ENCODE peak calls at places on chromosome 1, in eight cellular contexts. G is adrenal gland, E is neural progenitor cell, D is endodermal cell, Y is mammary epithelial cell, C is prostate gland, M is colonic mucosa, U is thoracic aorta. B is an unnamed sample. For H3K9me3, the result is how much of the 10 kb centered on the place peaks cover.

GRCh38 chr1:47527653-47528272 is 89.9 kb downstream of the FOXD2 start:
- DNase-seq in E (peak), M (peak), D (peak), Y (peak), G (no peak), U (no peak), C (no peak), B (peak)

GRCh38 chr1:58899581-58900271 is 115.9 kb upstream of the JUN start:
- DNase-seq in E (no peak), C (no peak), Y (no peak), U (no peak), M (peak), G (no peak), D (no peak), B (no peak)

GRCh38 chr1:202821467-202821866 is 10.7 kb downstream of the PCAT6 start:
- DNase-seq in U (no peak), G (no peak), Y (peak), C (no peak), D (no peak), M (no peak), E (no peak), B (no peak)

GRCh38 chr1:89546082-89546889 is 21.7 kb downstream of the LRRC8B start:
- DNase-seq in U (no peak), Y (peak), M (no peak), G (peak), D (no peak), C (peak), E (no peak), B (no peak)

GRCh38 chr1:47629201-47629600 is 191.4 kb downstream of the FOXD2 start:
- DNase-seq in E (no peak), M (no peak), U (no peak), G (no peak), D (peak), C (no peak), Y (no peak), B (no peak)

GRCh38 chr1:80462006-80462405 is 1338.7 kb upstream of the ADGRL2 start:
- DNase-seq in G (no peak), M (no peak), Y (no peak), C (no peak), E (no peak), D (no peak), U (no peak), B (no peak)

GRCh38 chr1:168585191-168585590 is 8.8 kb downstream of the XCL1 start:
- DNase-seq in M (no peak), U (no peak), G (no peak), Y (peak), D (no peak), C (no peak), E (no peak), B (no peak)

GRCh38 chr1:181221078-181221477 is 132.6 kb downstream of the IER5 start:
- DNase-seq in C (no peak), G (no peak), M (no peak), E (no peak), D (no peak), Y (no peak), U (no peak), B (no peak)

GRCh38 chr1:46798820-46799219 is at the start of gene CYP4B1:
- DNase-seq in U (no peak), C (peak), Y (no peak), D (no peak), G (peak), M (peak), E (no peak), B (peak)

GRCh38 chr1:201756411-201756810 is 72.5 kb upstream of the IPO9 start:
- DNase-seq in U (no peak), G (no peak), M (no peak), Y (no peak), E (no peak), D (no peak), C (no peak), B (no peak)

GRCh38 chr1:20711285-20712209 is 6.3 kb downstream of the KIF17 start:
- DNase-seq in C (no peak), M (no peak), G (no peak), D (no peak), U (no peak), Y (no peak), E (peak), B (no peak)

GRCh38 chr1:154546264-154547043 is 12.0 kb downstream of the UBE2Q1 start:
- DNase-seq in E (peak), U (no peak), D (peak), G (peak), M (peak), Y (peak), C (no peak), B (peak)

GRCh38 chr1:83839566-83840173 is 159.3 kb downstream of the TTLL7 start:
- DNase-seq in Y (peak), M (no peak), E (no peak), C (no peak), D (no peak), U (no peak), G (no peak), B (no peak)

GRCh38 chr1:58824753-58825389 is 41.0 kb upstream of the JUN start:
- DNase-seq in Y (no peak), E (no peak), M (peak), D (no peak), C (no peak), G (no peak), U (no peak), B (peak)

GRCh38 chr1:235127203-235127602 is 1.4 kb downstream of the TOMM20 start:
- DNase-seq in G (no peak), U (no peak), E (no peak), C (no peak), D (no peak), Y (peak), M (no peak), B (no peak)

GRCh38 chr1:10538608-10539355 is 64.0 kb downstream of the PEX14 start:
- DNase-seq in C (no peak), U (no peak), D (no peak), G (no peak), M (no peak), E (no peak), Y (no peak), B (no peak)

GRCh38 chr1:76254165-76255043 is 179.9 kb downstream of the ST6GALNAC3 start:
- DNase-seq in U (no peak), D (no peak), Y (no peak), E (no peak), G (no peak), M (no peak), C (no peak), B (no peak)

GRCh38 chr1:72781038-72781437 is 498.7 kb upstream of the NEGR1 start:
- DNase-seq in U (no peak), M (no peak), Y (no peak), C (no peak), E (no peak), G (no peak), D (no peak), B (no peak)

GRCh38 chr1:37574834-37575479 is 18.2 kb downstream of the DNALI1 start:
- DNase-seq in U (no peak), M (no peak), E (no peak), Y (peak), D (no peak), C (no peak), G (no peak), B (no peak)

GRCh38 chr1:64861611-64862010 is 104.7 kb downstream of the JAK1 start:
- DNase-seq in G (peak), U (no peak), D (peak), Y (no peak), C (no peak), E (peak), M (no peak), B (peak)

GRCh38 chr1:208977861-208978260 is 605.7 kb upstream of the CAMK1G start:
- DNase-seq in D (no peak), M (no peak), Y (peak), U (no peak), C (no peak), E (no peak), G (no peak), B (no peak)

GRCh38 chr1:80349218-80349617 is 1342.7 kb upstream of the ADGRL4 start:
- DNase-seq in M (no peak), U (no peak), D (peak), C (no peak), E (peak), Y (no peak), G (no peak), B (no peak)

GRCh38 chr1:22830131-22830566 is 119.5 kb downstream of the EPHB2 start:
- DNase-seq in E (no peak), C (no peak), D (no peak), Y (peak), G (no peak), M (no peak), U (no peak), B (no peak)

GRCh38 chr1:214515544-214516433 is 35.6 kb downstream of the PTPN14 start:
- DNase-seq in E (no peak), Y (no peak), M (no peak), C (no peak), U (no peak), G (no peak), D (no peak), B (no peak)

GRCh38 chr1:1157426-1157913 is 16.2 kb upstream of the TTLL10 start:
- DNase-seq in D (peak), Y (peak), M (peak), E (peak), C (peak), U (peak), G (peak), B (peak)

GRCh38 chr1:246219508-246220030 is 287.5 kb downstream of the SMYD3 start:
- DNase-seq in G (no peak), Y (peak), C (no peak), E (peak), U (no peak), M (no peak), D (peak), B (no peak)

GRCh38 chr1:206508130-206508884 is 976 bp downstream of the RASSF5 start:
- DNase-seq in D (no peak), C (no peak), M (no peak), U (no peak), E (no peak), Y (no peak), G (no peak), B (no peak)

GRCh38 chr1:160365325-160365724 is 1.5 kb upstream of the NHLH1 start:
- DNase-seq in G (no peak), C (no peak), D (no peak), U (no peak), Y (no peak), E (no peak), M (no peak), B (no peak)

GRCh38 chr1:206809504-206810084 is 37.3 kb upstream of the IL10 start:
- DNase-seq in E (peak), M (peak), Y (peak), G (peak), D (peak), C (peak), U (no peak), B (no peak)

GRCh38 chr1:81259620-81260411 is 540.9 kb upstream of the ADGRL2 start:
- DNase-seq in D (no peak), C (no peak), E (no peak), U (no peak), G (no peak), Y (no peak), M (no peak), B (no peak)

GRCh38 chr1:90133133-90133532 is 138.2 kb downstream of the ZNF326 start:
- DNase-seq in M (peak), Y (peak), G (peak), C (no peak), D (peak), U (no peak), E (peak), B (peak)

GRCh38 chr1:114154963-114155322 is 1.3 kb upstream of the SYT6 start:
- DNase-seq in C (no peak), M (no peak), D (peak), E (peak), G (no peak), U (no peak), Y (peak), B (no peak)

GRCh38 chr1:218339267-218339831 is 5.8 kb upstream of the TGFB2 start:
- DNase-seq in Y (peak), U (no peak), M (no peak), E (peak), C (no peak), D (no peak), G (no peak), B (no peak)

GRCh38 chr1:172286629-172287076 is 133.8 kb upstream of the C1orf105 start:
- DNase-seq in D (no peak), C (no peak), U (no peak), Y (peak), G (peak), E (no peak), M (no peak), B (no peak)
- TF ChIP-seq CTCF in D (no peak), C (no peak), U (no peak), Y (no peak), G (no peak), E (no peak), M (no peak), B (no peak)

GRCh38 chr1:26541816-26542711 is 12.5 kb downstream of the RPS6KA1 start:
- DNase-seq in D (peak), M (peak), U (peak), Y (peak), E (peak), G (peak), C (peak), B (peak)

GRCh38 chr1:26539722-26540121 is 10.2 kb downstream of the RPS6KA1 start:
- DNase-seq in C (no peak), U (no peak), D (no peak), Y (no peak), G (no peak), M (no peak), E (no peak), B (no peak)

GRCh38 chr1:26541431-26541815 is 11.9 kb downstream of the RPS6KA1 start:
- DNase-seq in C (no peak), Y (no peak), U (no peak), G (no peak), M (no peak), D (no peak), E (no peak), B (no peak)

GRCh38 chr1:26538480-26539412 is 9.2 kb downstream of the RPS6KA1 start:
- DNase-seq in G (peak), C (peak), U (no peak), D (peak), M (peak), E (peak), Y (peak), B (peak)

GRCh38 chr1:26540346-26540745 is 10.8 kb downstream of the RPS6KA1 start:
- DNase-seq in G (no peak), Y (no peak), C (no peak), E (no peak), U (no peak), M (no peak), D (no peak), B (no peak)
- H3K27ac ChIP-seq in G (peak), Y (no peak), C (no peak), E (no peak), U (no peak), M (peak), D (no peak), B (peak)

GRCh38 chr1:152247316-152247715 is 23.3 kb upstream of the HRNR start:
- DNase-seq in M (no peak), G (no peak), U (no peak), C (no peak), Y (no peak), E (no peak), D (no peak), B (no peak)

GRCh38 chr1:152244576-152244975 is 20.6 kb upstream of the HRNR start:
- DNase-seq in D (no peak), U (no peak), C (no peak), Y (peak), G (no peak), E (no peak), M (no peak), B (no peak)
- H3K9me3 ChIP-seq in D (half or more), U (under half), C (under half), Y (under half), G (under half), E (under half), M (under half), B (under half)

DNA sequence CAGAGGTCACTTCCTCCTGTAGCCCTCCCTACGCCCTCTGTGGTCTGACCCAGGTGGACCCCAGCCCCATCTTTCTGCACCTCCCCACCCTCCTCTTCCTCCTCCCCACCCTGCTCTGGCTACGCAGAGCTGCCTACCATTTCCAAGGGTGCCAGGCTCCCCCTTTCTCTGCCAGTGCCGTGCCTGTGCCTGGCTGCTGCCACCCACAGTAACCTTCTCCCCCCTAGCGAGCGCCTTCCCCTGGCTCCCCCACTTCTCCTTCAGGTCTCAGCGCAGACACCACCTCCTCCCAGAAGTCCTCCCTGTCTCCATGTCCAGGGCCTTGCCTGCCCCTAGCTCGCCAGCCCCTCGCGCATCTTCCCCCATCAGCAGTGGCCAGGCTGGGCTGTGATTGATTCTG is 471.5 kb downstream of the PTPRU start:
- DNase-seq in D (no peak), G (no peak), M (no peak), Y (no peak), C (no peak), U (no peak), E (no peak), B (no peak)
- TF ChIP-seq CTCF in D (no peak), G (no peak), M (no peak), Y (no peak), C (no peak), U (no peak), E (no peak), B (no peak)

B was measured in lung.